ENCODE peak calls at places on chromosomes 16 and 17, in four cellular contexts. P is ovary, N is fibroblast of lung, L is tibial nerve. O is an unnamed sample.

GRCh38 chr16:21950782-21951521 is 2.2 kb upstream of the UQCRC2 start:
- DNase-seq in P (no peak), N (peak; percentile 51), L (no peak), O (no peak)

GRCh38 chr17:64622931-64623654 is 39.0 kb downstream of the SMURF2 start:
- DNase-seq in P (no peak), N (peak; percentile 73), L (no peak), O (no peak)

GRCh38 chr17:9386401-9386800 is 189.2 kb downstream of the STX8 start:
- DNase-seq in P (no peak), N (peak; percentile 46), L (no peak), O (no peak)

GRCh38 chr16:79811541-79811940 is 211.0 kb upstream of the MAF start:
- DNase-seq in P (no peak), N (peak; percentile 59), L (no peak), O (no peak)

GRCh38 chr16:22323998-22324786 is 27.0 kb downstream of the POLR3E start:
- DNase-seq in P (no peak), N (no peak), L (no peak), O (no peak)

GRCh38 chr17:79573196-79573929 is 37.5 kb downstream of the RBFOX3 start:
- DNase-seq in P (no peak), N (no peak), L (no peak), O (no peak)

GRCh38 chr16:79758615-79759346 is 158.2 kb upstream of the MAF start:
- DNase-seq in P (no peak), N (peak; percentile 57), L (no peak), O (no peak)

GRCh38 chr17:17713839-17714238 is 32.6 kb downstream of the RAI1 start:
- DNase-seq in P (no peak), N (peak; percentile 50), L (no peak), O (no peak)

GRCh38 chr16:9843424-9844013 is 338.7 kb downstream of the GRIN2A start:
- DNase-seq in P (no peak), N (no peak), L (no peak), O (no peak)

GRCh38 chr17:345992-346785 is 6.4 kb downstream of the RPH3AL start:
- DNase-seq in P (no peak), N (no peak), L (no peak), O (no peak)

GRCh38 chr17:10836966-10837599 is 804 bp downstream of the PIRT start:
- DNase-seq in P (no peak), N (no peak), L (no peak), O (no peak)

GRCh38 chr16:88846088-88846487 is 10.7 kb downstream of the GALNS start:
- DNase-seq in P (no peak), N (peak; percentile 14), L (no peak), O (no peak)

GRCh38 chr17:39264119-39264518 is 38.4 kb upstream of the STAC2 start:
- DNase-seq in P (no peak), N (no peak), L (no peak), O (no peak)

GRCh38 chr17:31197991-31198390 is 99.0 kb downstream of the OMG start:
- DNase-seq in P (no peak), N (peak; percentile 29), L (no peak), O (no peak)

GRCh38 chr16:17831330-17831729 is 360.6 kb upstream of the XYLT1 start:
- DNase-seq in P (no peak), N (no peak), L (no peak), O (no peak)

GRCh38 chr16:81940781-81941560 is 70.3 kb downstream of the SDR42E1 start:
- DNase-seq in P (no peak), N (peak; percentile 73), L (no peak), O (no peak)

GRCh38 chr17:2945299-2945698 is 118.1 kb downstream of the OR1D5 start:
- DNase-seq in P (no peak), N (no peak), L (no peak), O (no peak)

GRCh38 chr16:67389911-67390815 is 3.1 kb downstream of the TPPP3 start:
- DNase-seq in P (no peak), N (no peak), L (no peak), O (no peak)

GRCh38 chr17:36182176-36183000 is 6.0 kb upstream of the TBC1D3B start:
- DNase-seq in P (no peak), N (peak; percentile 24), L (no peak), O (no peak)

GRCh38 chr16:8915722-8916321 is 33.7 kb downstream of the LITAFD start:
- DNase-seq in P (no peak), N (no peak), L (no peak), O (no peak)

GRCh38 chr16:87966685-87967185 is 15.5 kb downstream of the BANP start:
- DNase-seq in P (peak; percentile 17), N (no peak), L (no peak), O (no peak)

GRCh38 chr17:80322864-80323263 is 62.2 kb downstream of the RNF213 start:
- DNase-seq in P (no peak), N (no peak), L (no peak), O (no peak)

GRCh38 chr17:2965621-2966275 is 97.7 kb downstream of the OR1D5 start:
- DNase-seq in P (no peak), N (peak; percentile 55), L (no peak), O (no peak)

GRCh38 chr16:77922355-77922754 is 100.0 kb upstream of the CLEC3A start:
- DNase-seq in P (no peak), N (no peak), L (no peak), O (no peak)

GRCh38 chr17:70968302-70968701 is 799.0 kb downstream of the KCNJ2 start:
- DNase-seq in P (no peak), N (peak; percentile 80), L (no peak), O (no peak)

GRCh38 chr17:37488009-37488604 is 1.6 kb upstream of the DUSP14 start:
- DNase-seq in P (no peak), N (peak; percentile 97), L (no peak), O (no peak)

GRCh38 chr16:68275611-68276191 is 11.4 kb downstream of the SLC7A6 start:
- DNase-seq in P (no peak), N (no peak), L (no peak), O (peak; percentile 72)

GRCh38 chr16:56851671-56852400 is 13.2 kb upstream of the SLC12A3 start:
- DNase-seq in P (no peak), N (peak; percentile 49), L (no peak), O (no peak)

GRCh38 chr17:77451894-77452852 is 311.4 kb downstream of the SEC14L1 start:
- DNase-seq in P (peak; percentile 77), N (peak; percentile 80), L (peak; percentile 59), O (no peak)

GRCh38 chr16:2090819-2091721 is 43.3 kb downstream of the TSC2 start:
- DNase-seq in P (peak; percentile 66), N (peak; percentile 54), L (peak; percentile 43), O (no peak)

GRCh38 chr17:28053044-28053670 is 10.7 kb downstream of the NLK start:
- DNase-seq in P (no peak), N (no peak), L (no peak), O (no peak)

GRCh38 chr16:4505356-4506153 is 29.4 kb downstream of the HMOX2 start:
- DNase-seq in P (no peak), N (no peak), L (no peak), O (peak; percentile 89)

GRCh38 chr17:66725956-66726355 is 109.0 kb upstream of the CACNG5 start:
- DNase-seq in P (no peak), N (no peak), L (no peak), O (no peak)
- TF ChIP-seq CTCF in P (no peak), N (no peak), L (no peak), O (no peak)

DNA sequence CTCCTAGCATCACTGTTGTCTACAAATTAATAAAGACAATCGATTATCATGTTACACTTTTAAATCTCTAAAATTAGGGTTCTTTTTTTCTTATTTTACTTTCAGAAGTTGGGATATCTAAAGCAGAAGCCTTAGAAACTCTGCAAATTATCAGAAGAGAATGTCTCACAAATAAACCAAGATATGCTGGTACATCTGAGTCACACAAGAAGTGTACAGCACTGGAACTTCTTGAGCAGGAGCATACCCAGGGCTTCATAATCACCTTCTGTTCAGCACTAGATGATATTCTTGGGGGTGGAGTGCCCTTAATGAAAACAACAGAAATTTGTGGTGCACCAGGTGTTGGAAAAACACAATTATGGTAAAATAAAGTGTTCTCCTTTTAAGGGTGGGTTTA is 2.4 kb downstream of the RAD51C start:
- DNase-seq in P (no peak), N (no peak), L (no peak), O (no peak)
- H3K4me3 ChIP-seq in P (no peak overlapping the region), N (no peak overlapping the region), L (no peak overlapping the region), O (no peak overlapping the region)

DNA sequence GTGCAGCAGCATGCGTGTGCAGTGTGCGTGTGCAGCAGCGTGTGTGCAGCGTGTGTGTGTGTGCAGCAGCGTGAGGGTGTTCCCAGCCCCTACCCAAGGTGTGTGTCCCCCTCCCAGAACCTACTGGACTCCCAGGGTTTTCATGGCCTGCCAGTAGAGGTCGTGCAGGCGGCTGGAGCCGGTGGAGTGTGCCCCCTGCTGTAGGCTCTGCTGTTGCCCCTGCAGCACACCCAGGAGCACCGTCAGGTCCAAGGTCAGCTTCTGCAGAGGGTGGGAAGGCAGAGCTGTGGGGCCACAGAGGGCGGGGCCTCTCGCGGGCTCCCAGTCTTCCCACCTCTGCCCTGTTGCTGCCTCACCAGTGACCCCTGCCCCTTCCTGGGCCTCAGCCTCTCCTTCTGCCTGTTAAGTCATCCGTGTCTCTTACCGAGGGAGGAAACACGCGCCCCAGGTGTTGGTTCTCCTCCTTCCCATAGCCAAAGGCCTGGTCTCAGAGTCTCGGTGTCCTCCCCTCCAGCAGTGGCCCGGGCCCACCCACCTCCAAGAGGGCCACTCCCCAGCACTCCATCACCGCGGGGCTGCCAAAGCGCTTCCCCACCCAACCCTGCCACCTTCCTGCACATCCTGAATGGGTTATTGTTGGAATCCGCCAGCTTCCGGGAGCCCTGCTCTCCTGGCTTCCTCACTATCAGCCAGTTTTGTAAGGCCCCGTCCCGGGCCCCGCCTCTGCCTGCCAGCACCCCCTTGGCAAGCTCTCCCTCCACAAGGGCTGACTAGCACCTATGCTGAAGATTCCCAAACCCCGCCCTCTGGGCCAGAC is 14.8 kb downstream of the MYBBP1A start:
- DNase-seq in P (peak; percentile 24), N (no peak), L (no peak), O (no peak)
- TF ChIP-seq CTCF in P (no peak), N (no peak), L (no peak), O (peak; percentile 40)

GRCh38 chr16:63617990-63618763 is 1503.7 kb downstream of the CDH11 start:
- DNase-seq in P (no peak), N (peak; percentile 11), L (no peak), O (no peak)
- H3K4me3 ChIP-seq in P (no peak overlapping the region), N (no peak overlapping the region), L (no peak overlapping the region), O (no peak overlapping the region)